ENCODE peak calls at places on chromosomes 4 and X, in five cellular contexts. Z is suprapubic skin, D is ovary, L is transverse colon, J is tibial artery. N is an unnamed sample. For H3K9me3, the result is how much of the 10 kb centered on the place peaks cover.

GRCh38 chrX:38868941-38869378 is 67.7 kb downstream of the MID1IP1 start:
- DNase-seq in Z (no peak), D (no peak), L (no peak), J (peak), N (no peak)

GRCh38 chr4:82372502-82372873 is 1.3 kb downstream of the HNRNPD start:
- DNase-seq in Z (no peak), D (peak), L (peak), J (peak), N (no peak)

GRCh38 chr4:155735506-155735905 is 23.3 kb upstream of the GUCY1B1 start:
- DNase-seq in Z (no peak), D (no peak), L (no peak), J (no peak), N (no peak)

GRCh38 chr4:14151099-14151498 is 523.6 kb upstream of the BOD1L1 start:
- DNase-seq in Z (no peak), D (no peak), L (no peak), J (no peak), N (no peak)

GRCh38 chr4:142126890-142127497 is 490.6 kb downstream of the IL15 start:
- DNase-seq in Z (no peak), D (peak), L (peak), J (peak), N (peak)

GRCh38 chr4:131052646-131053045 is 1956.7 kb downstream of the C4orf33 start:
- DNase-seq in Z (no peak), D (no peak), L (no peak), J (no peak), N (no peak)

GRCh38 chr4:25860586-25861421 is 2.0 kb downstream of the SEL1L3 start:
- DNase-seq in Z (no peak), D (no peak), L (peak), J (no peak), N (no peak)

GRCh38 chr4:57287687-57288604 is 177.8 kb upstream of the IGFBP7 start:
- DNase-seq in Z (no peak), D (no peak), L (no peak), J (no peak), N (no peak)

GRCh38 chrX:118657413-118657812 is 70.0 kb upstream of the IL13RA1 start:
- DNase-seq in Z (no peak), D (no peak), L (no peak), J (no peak), N (no peak)

GRCh38 chr4:66055999-66056398 is 385.7 kb upstream of the EPHA5 start:
- DNase-seq in Z (no peak), D (no peak), L (no peak), J (no peak), N (no peak)

GRCh38 chr4:53601251-53601764 is 10.0 kb upstream of the LNX1 start:
- DNase-seq in Z (no peak), D (peak), L (peak), J (no peak), N (no peak)

GRCh38 chrX:9494806-9495205 is 29.9 kb downstream of the TBL1X start:
- DNase-seq in Z (no peak), D (peak), L (no peak), J (no peak), N (no peak)

GRCh38 chr4:119238068-119238722 is 25.7 kb downstream of the USP53 start:
- DNase-seq in Z (no peak), D (no peak), L (no peak), J (no peak), N (no peak)

GRCh38 chrX:38220024-38220935 is at the start of gene SRPX:
- DNase-seq in Z (peak), D (no peak), L (peak), J (peak), N (no peak)

GRCh38 chr4:2425386-2426068 is 6.8 kb downstream of the CFAP99 start:
- DNase-seq in Z (no peak), D (no peak), L (no peak), J (no peak), N (no peak)

GRCh38 chr4:123564758-123565346 is 168.3 kb downstream of the SPRY1 start:
- DNase-seq in Z (no peak), D (peak), L (peak), J (peak), N (peak)

GRCh38 chrX:9676738-9677097 is 88.9 kb downstream of the GPR143 start:
- DNase-seq in Z (no peak), D (no peak), L (no peak), J (no peak), N (no peak)

GRCh38 chrX:107483976-107484726 is 34.7 kb downstream of the FRMPD3 start:
- DNase-seq in Z (no peak), D (peak), L (no peak), J (peak), N (no peak)

GRCh38 chrX:31546130-31546529 is 474.3 kb upstream of the FTHL17 start:
- DNase-seq in Z (no peak), D (no peak), L (no peak), J (no peak), N (no peak)

GRCh38 chr4:152516156-152516555 is 19.7 kb downstream of the FBXW7 start:
- DNase-seq in Z (no peak), D (no peak), L (no peak), J (no peak), N (no peak)

GRCh38 chr4:58808817-58809216 is 1698.6 kb upstream of the IGFBP7 start:
- DNase-seq in Z (no peak), D (no peak), L (no peak), J (no peak), N (no peak)

GRCh38 chrX:134774190-134775048 is 116.1 kb upstream of the PLAC1 start:
- DNase-seq in Z (no peak), D (no peak), L (no peak), J (no peak), N (no peak)

GRCh38 chr4:141329174-141329569 is 108.5 kb downstream of the ZNF330 start:
- DNase-seq in Z (no peak), D (no peak), L (no peak), J (no peak), N (no peak)

DNA sequence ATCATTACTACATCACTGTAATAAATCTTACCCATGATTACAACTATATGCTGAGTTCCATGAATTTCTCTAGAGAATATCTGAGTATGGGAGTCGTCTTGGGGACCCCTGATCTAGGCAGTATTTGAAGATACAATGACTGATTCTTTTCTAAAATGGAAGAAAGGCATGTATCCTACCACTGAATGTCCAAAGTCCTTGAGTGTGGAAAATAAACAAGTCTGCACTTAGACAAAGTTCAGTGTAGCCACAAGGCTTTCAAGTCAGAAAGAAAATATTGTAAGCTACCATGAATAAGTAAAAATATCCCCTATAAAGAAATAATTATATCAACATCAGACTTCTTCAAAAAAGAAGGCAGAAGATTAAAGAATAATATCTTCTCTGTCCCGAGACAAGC is 42.4 kb downstream of the ZNF674 start:
- DNase-seq in Z (no peak), D (no peak), L (no peak), J (no peak), N (no peak)
- H3K9me3 ChIP-seq in Z (under half), D (under half), L (under half), J (under half), N (under half)

DNA sequence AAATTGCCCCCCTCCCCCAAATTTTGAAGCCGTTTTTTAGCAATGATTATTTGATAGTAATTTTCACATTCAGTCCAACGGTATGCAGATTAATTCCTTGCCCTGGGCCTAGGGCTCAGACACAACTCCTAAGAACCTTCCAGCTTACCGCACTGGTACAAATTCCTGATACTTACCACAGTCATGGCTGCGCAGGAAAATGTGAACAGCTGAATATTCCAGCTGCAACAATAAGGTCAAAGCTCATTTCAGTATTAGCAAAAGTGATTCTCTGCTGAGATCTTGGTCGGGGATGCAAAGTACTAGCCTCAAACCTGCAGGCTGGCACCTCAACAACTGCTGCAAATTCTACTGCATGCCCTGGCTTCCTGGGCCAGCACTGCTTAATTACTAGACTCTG is 3.0 kb downstream of the ATP11C start:
- DNase-seq in Z (no peak), D (no peak), L (no peak), J (no peak), N (no peak)
- H3K4me3 ChIP-seq in Z (no peak), D (no peak), L (no peak), J (no peak), N (no peak)

GRCh38 chr4:133096972-133097371 is 52.1 kb upstream of the PCDH10 start:
- DNase-seq in Z (no peak), D (no peak), L (no peak), J (no peak), N (no peak)

DNA sequence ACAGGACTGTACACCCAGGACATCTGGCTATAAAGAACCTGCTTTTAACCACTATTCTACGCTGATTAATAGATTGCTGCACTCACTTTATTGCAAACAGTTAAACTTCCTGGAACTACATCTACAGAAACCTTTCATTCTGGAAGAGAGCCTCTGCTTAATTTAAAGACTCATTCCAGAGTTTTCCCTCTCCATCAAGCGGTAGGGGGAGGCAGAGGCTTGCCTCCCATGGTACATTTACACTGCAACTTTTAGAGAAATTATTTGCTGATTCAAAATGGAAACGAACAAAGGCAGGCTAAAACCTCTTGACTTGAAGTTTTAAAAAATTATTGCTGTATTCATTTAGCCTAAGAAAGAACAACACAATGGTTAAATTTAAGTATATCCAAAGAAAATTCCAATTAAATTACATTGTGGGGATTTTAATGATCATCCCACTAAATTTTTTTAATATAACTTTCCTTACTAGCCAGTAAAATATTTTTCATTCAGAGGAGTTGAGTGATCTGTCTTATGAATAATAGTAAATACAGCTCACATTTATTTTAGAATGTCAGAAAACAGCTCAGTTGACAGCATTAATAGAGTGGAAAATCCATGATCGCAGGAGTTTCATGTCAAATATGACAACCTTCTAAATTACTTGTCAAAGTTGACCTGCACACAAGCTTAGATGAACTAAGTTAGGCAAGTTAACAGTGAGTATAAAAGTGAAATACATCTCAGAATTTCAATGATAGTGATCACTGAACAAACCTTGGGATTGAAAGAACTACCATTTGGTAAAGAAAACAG is 46.3 kb upstream of the PCDH10 start:
- DNase-seq in Z (no peak), D (no peak), L (no peak), J (no peak), N (no peak)
- TF ChIP-seq CTCF in Z (no peak), D (no peak), L (no peak), J (no peak), N (no peak)

GRCh38 chr4:85951-86350 is 32.8 kb downstream of the ZNF595 start:
- DNase-seq in Z (no peak), D (no peak), L (no peak), J (no peak), N (no peak)
- H3K9me3 ChIP-seq in Z (half or more), D (under half), L (half or more), J (under half), N (under half)

DNA sequence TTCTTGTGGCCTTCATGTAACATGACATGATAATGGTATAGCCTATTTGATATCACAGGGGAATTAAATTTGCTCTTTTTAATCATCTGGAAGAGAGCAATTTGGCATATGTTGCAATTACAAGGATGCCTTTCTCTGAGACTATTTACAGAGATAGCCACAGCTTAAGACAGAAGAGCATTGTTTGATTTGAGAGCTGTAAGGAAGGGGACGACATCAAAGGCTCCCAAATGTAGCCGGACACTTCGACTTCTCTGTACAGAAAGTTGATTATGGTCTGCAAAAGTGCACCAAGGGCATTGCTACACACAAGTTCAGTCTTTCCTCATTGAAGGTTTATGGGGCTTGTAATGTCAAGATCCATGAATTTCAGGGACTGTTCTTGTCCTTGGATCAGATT is 654.0 kb upstream of the LCORL start:
- DNase-seq in Z (no peak), D (no peak), L (no peak), J (no peak), N (no peak)
- H3K4me3 ChIP-seq in Z (no peak), D (no peak), L (no peak), J (no peak), N (no peak)

GRCh38 chrX:104391905-104392304 is 137.2 kb upstream of the ESX1 start:
- DNase-seq in Z (no peak), D (no peak), L (no peak), J (no peak), N (no peak)

DNA sequence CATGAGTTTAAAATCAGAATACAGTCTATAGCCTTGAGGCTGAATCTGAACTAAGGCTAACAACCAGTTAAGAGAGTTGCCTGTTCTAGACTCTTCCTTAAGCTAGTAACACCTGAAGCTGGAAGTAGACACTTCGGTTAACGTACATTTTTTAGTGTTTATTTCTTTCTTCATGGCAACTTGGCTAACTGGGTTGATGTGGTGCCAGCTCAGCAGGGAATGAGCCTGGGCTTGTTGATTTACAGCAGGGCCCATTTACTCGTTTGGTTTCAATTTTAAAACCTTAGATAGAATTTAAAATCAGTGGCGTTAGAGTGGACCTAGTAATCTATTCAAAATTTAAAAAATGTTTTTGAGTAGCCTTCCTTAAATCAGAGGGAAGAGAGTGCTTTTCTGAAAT is 137.6 kb upstream of the ESX1 start:
- DNase-seq in Z (no peak), D (no peak), L (no peak), J (no peak), N (no peak)
- TF ChIP-seq CTCF in Z (no peak), D (no peak), L (no peak), J (no peak), N (no peak)

DNA sequence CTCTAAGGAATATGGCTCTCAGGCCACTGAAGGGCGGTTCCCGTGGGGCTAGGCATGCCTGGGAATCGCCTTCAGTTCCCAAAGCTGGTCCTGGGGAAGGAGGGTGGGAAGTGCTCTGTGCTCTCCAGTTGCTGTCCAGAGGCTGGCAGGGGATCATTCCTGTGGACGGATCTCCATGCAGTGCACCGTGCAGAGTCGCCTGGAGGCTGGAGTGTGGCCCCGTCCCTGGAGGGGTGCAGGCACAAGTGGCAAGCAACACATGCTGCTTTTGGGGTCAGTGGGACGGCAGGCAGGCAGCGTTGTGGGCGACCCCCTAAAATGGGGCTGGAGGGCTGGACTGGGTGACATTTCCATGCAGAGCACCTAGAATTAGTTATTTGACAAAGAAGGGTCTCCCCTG is 114.2 kb downstream of the SORCS2 start:
- DNase-seq in Z (no peak), D (no peak), L (no peak), J (no peak), N (no peak)
- H3K9me3 ChIP-seq in Z (under half), D (under half), L (under half), J (under half), N (under half)

N was measured in Peyer's patch.